ENCODE peak calls at places on chromosomes 5 and 9, in ten cellular contexts. I is nephron progenitor cell; K is upper lobe of right lung; J is epithelial cell of esophagus; C is mucosa of descending colon; E is endothelial cell; X is stomach; S is fibroblast of pulmonary artery; H is CD8-positive, alpha-beta T cell; R is colonic mucosa. G is an unnamed sample.

GRCh38 chr9:114276908-114277821 is 45.7 kb upstream of the ORM1 start:
- DNase-seq in I (no peak), K (peak), J (peak), C (no peak), E (no peak), X (no peak), S (peak), H (no peak), R (no peak), G (no peak)

GRCh38 chr5:97553829-97554452 is 370.9 kb upstream of the RIOK2 start:
- DNase-seq in I (no peak), K (no peak), J (no peak), C (no peak), E (no peak), X (no peak), S (peak), H (no peak), R (no peak), G (no peak)

GRCh38 chr5:35908266-35908665 is 30.2 kb downstream of the CAPSL start:
- DNase-seq in I (no peak), K (no peak), J (no peak), C (no peak), E (no peak), X (no peak), S (no peak), H (no peak), R (no peak), G (no peak)

GRCh38 chr9:426264-426663 is 211.6 kb downstream of the DOCK8 start:
- DNase-seq in I (no peak), K (no peak), J (no peak), C (no peak), E (no peak), X (no peak), S (no peak), H (no peak), R (no peak), G (no peak)

GRCh38 chr5:135950611-135951010 is 4.2 kb downstream of the LECT2 start:
- DNase-seq in I (no peak), K (no peak), J (no peak), C (no peak), E (no peak), X (no peak), S (no peak), H (no peak), R (no peak), G (no peak)

GRCh38 chr5:34491251-34491620 is 164.9 kb upstream of the RAI14 start:
- DNase-seq in I (peak), K (no peak), J (no peak), C (no peak), E (no peak), X (no peak), S (no peak), H (no peak), R (no peak), G (no peak)

GRCh38 chr5:106017243-106017857 is 1653.4 kb downstream of the EFNA5 start:
- DNase-seq in I (no peak), K (no peak), J (no peak), C (no peak), E (no peak), X (no peak), S (no peak), H (no peak), R (no peak), G (no peak)

GRCh38 chr9:82091100-82091499 is 102.5 kb downstream of the SPATA31D1 start:
- DNase-seq in I (no peak), K (no peak), J (no peak), C (no peak), E (no peak), X (no peak), S (no peak), H (no peak), R (no peak), G (no peak)

GRCh38 chr9:77632652-77633051 is 15.5 kb downstream of the GNA14 start:
- DNase-seq in I (no peak), K (no peak), J (no peak), C (no peak), E (no peak), X (no peak), S (no peak), H (no peak), R (no peak), G (no peak)

GRCh38 chr5:125750538-125751186 is 672.5 kb upstream of the GRAMD2B start:
- DNase-seq in I (no peak), K (no peak), J (peak), C (no peak), E (no peak), X (no peak), S (no peak), H (no peak), R (no peak), G (no peak)

GRCh38 chr5:1010641-1011046 is 2.0 kb downstream of the NKD2 start:
- DNase-seq in I (no peak), K (peak), J (no peak), C (no peak), E (no peak), X (no peak), S (no peak), H (no peak), R (no peak), G (no peak)

GRCh38 chr5:54754878-54755277 is 230.5 kb downstream of the ESM1 start:
- DNase-seq in I (no peak), K (no peak), J (no peak), C (no peak), E (no peak), X (no peak), S (no peak), H (no peak), R (no peak), G (no peak)

GRCh38 chr9:115456515-115456914 is 338.6 kb upstream of the TNC start:
- DNase-seq in I (no peak), K (no peak), J (no peak), C (no peak), E (no peak), X (no peak), S (no peak), H (no peak), R (no peak), G (no peak)

GRCh38 chr5:110361501-110361900 is 365.0 kb downstream of the TMEM232 start:
- DNase-seq in I (no peak), K (no peak), J (no peak), C (no peak), E (no peak), X (no peak), S (no peak), H (no peak), R (no peak), G (no peak)

GRCh38 chr9:74645007-74645639 is 148.0 kb downstream of the RORB start:
- DNase-seq in I (peak), K (no peak), J (peak), C (peak), E (peak), X (no peak), S (peak), H (no peak), R (no peak), G (no peak)

GRCh38 chr5:141182248-141182647 is at the start of gene PCDHB16:
- DNase-seq in I (peak), K (no peak), J (no peak), C (no peak), E (peak), X (no peak), S (peak), H (no peak), R (no peak), G (no peak)

GRCh38 chr9:78132688-78133033 is 101.0 kb upstream of the GNAQ start:
- DNase-seq in I (no peak), K (no peak), J (no peak), C (no peak), E (no peak), X (no peak), S (no peak), H (no peak), R (no peak), G (no peak)

GRCh38 chr5:135560858-135561257 is 17.9 kb downstream of the CXCL14 start:
- DNase-seq in I (peak), K (peak), J (peak), C (peak), E (peak), X (peak), S (peak), H (peak), R (peak), G (peak)

GRCh38 chr9:34590376-34591090 is 1.0 kb upstream of the CNTFR start:
- DNase-seq in I (peak), K (no peak), J (peak), C (peak), E (no peak), X (no peak), S (peak), H (no peak), R (peak), G (no peak)

GRCh38 chr9:93253633-93254032 is 69.7 kb downstream of the WNK2 start:
- DNase-seq in I (no peak), K (no peak), J (no peak), C (no peak), E (no peak), X (no peak), S (no peak), H (no peak), R (no peak), G (no peak)

GRCh38 chr9:29129763-29130162 is 1556.5 kb upstream of the C9orf72 start:
- DNase-seq in I (no peak), K (no peak), J (no peak), C (no peak), E (no peak), X (no peak), S (no peak), H (no peak), R (no peak), G (no peak)

GRCh38 chr5:77232959-77233358 is 22.5 kb downstream of the PDE8B start:
- DNase-seq in I (no peak), K (no peak), J (no peak), C (no peak), E (no peak), X (no peak), S (no peak), H (no peak), R (no peak), G (no peak)

GRCh38 chr9:13088734-13089427 is 190.6 kb downstream of the MPDZ start:
- DNase-seq in I (peak), K (no peak), J (peak), C (peak), E (peak), X (no peak), S (peak), H (no peak), R (no peak), G (no peak)

GRCh38 chr9:86352440-86353106 is 1.6 kb downstream of the TUT7 start:
- DNase-seq in I (no peak), K (no peak), J (peak), C (no peak), E (no peak), X (no peak), S (peak), H (no peak), R (no peak), G (no peak)

DNA sequence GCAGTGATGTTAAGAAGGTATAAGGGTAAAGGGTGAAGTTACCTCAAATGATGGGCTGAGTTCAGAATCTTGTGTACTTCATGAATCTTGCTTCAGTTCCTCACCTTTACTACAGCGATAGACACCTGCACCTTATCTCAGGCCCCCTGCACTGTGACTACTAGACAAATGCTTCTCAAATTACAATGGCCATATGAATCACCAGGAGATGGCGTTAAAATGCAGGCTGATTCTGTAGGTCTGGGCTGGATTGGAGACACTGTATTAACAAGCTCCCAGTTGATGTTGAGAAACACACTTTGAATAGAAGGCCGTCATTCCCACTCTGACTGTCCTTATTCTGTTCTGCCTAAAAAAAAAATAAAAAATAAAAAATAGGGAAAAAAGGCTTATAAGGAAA is 29.8 kb downstream of the TARS1 start:
- DNase-seq in I (no peak), K (no peak), J (peak), C (peak), E (no peak), X (no peak), S (peak), H (no peak), R (no peak), G (no peak)
- TF ChIP-seq CTCF in I (no peak), K (no peak), J (peak), C (no peak), E (no peak), X (no peak), S (peak), H (no peak), R (no peak), G (no peak)

GRCh38 chr5:57303985-57304384 is 130.1 kb downstream of the GPBP1 start:
- DNase-seq in I (no peak), K (no peak), J (no peak), C (no peak), E (no peak), X (no peak), S (no peak), H (no peak), R (no peak), G (no peak)
- TF ChIP-seq CTCF in I (no peak), K (no peak), J (no peak), C (no peak), E (no peak), X (no peak), S (no peak), H (no peak), R (no peak), G (no peak)

GRCh38 chr5:5605170-5605764 is 182.8 kb downstream of the ICE1 start:
- DNase-seq in I (no peak), K (no peak), J (no peak), C (no peak), E (no peak), X (no peak), S (no peak), H (no peak), R (no peak), G (no peak)

GRCh38 chr5:5598547-5599113 is 176.2 kb downstream of the ICE1 start:
- DNase-seq in I (no peak), K (no peak), J (peak), C (no peak), E (no peak), X (no peak), S (no peak), H (no peak), R (no peak), G (no peak)

DNA sequence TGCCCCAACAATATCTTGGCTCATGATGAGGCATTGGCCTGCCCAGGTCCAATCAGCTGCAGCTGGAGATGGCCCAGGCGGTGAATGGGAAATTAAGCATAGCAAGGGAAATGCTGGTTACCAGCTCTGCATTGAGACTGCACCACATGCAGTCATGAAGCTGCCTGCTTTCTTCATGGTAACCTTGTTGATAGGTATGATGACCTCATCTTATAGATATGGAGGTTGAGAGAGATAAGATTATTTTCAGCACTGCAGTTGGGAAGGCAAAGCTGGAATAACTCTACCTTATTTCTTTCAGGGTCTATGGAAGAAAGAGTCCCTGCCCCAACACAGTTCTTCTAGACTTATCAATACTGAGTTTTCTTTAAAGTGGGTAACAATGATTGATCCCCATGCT is 180.1 kb downstream of the ICE1 start:
- DNase-seq in I (no peak), K (no peak), J (no peak), C (no peak), E (no peak), X (no peak), S (no peak), H (no peak), R (no peak), G (no peak)
- TF ChIP-seq CTCF in I (no peak), K (no peak), J (no peak), C (no peak), E (no peak), X (no peak), S (no peak), H (no peak), R (no peak), G (no peak)

DNA sequence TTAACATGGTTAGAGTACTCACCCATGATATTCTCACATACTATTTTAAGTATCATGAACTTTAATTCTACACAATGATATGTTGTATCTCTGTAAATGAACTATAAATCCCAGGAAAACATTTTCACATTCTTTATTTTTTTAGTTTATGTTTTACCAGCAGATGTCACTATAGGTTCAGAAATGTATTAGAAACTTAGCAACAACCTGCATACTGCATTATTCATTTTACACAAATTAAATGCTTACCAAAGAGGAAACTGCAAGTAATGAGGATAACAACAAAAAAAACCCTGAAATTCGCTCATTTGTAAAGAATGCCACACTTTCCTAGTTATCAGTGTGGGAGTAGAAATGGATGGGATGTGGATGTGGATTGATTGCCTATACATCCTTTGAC is 217.5 kb upstream of the OTULINL start:
- DNase-seq in I (no peak), K (no peak), J (no peak), C (no peak), E (no peak), X (no peak), S (peak), H (no peak), R (no peak), G (no peak)
- TF ChIP-seq CTCF in I (no peak), K (no peak), J (no peak), C (no peak), E (no peak), X (no peak), S (no peak), H (peak), R (no peak), G (peak)

GRCh38 chr5:176780071-176780850 is 30.1 kb upstream of the UNC5A start:
- DNase-seq in I (no peak), K (peak), J (no peak), C (no peak), E (no peak), X (no peak), S (no peak), H (no peak), R (no peak), G (peak)
- TF ChIP-seq CTCF in I (no peak), K (no peak), J (no peak), C (no peak), E (no peak), X (no peak), S (no peak), H (no peak), R (no peak), G (no peak)

GRCh38 chr5:143013176-143013575 is 243.0 kb downstream of the ARHGAP26 start:
- DNase-seq in I (no peak), K (no peak), J (no peak), C (no peak), E (no peak), X (no peak), S (no peak), H (no peak), R (no peak), G (no peak)

GRCh38 chr5:143010335-143010734 is 240.2 kb downstream of the ARHGAP26 start:
- DNase-seq in I (no peak), K (no peak), J (peak), C (no peak), E (no peak), X (no peak), S (no peak), H (no peak), R (no peak), G (no peak)

GRCh38 chr5:143011621-143012020 is 241.4 kb downstream of the ARHGAP26 start:
- DNase-seq in I (no peak), K (no peak), J (no peak), C (no peak), E (no peak), X (no peak), S (peak), H (no peak), R (no peak), G (no peak)

GRCh38 chr5:143016777-143017374 is 246.7 kb downstream of the ARHGAP26 start:
- DNase-seq in I (no peak), K (no peak), J (peak), C (peak), E (peak), X (no peak), S (peak), H (peak), R (peak), G (no peak)

DNA sequence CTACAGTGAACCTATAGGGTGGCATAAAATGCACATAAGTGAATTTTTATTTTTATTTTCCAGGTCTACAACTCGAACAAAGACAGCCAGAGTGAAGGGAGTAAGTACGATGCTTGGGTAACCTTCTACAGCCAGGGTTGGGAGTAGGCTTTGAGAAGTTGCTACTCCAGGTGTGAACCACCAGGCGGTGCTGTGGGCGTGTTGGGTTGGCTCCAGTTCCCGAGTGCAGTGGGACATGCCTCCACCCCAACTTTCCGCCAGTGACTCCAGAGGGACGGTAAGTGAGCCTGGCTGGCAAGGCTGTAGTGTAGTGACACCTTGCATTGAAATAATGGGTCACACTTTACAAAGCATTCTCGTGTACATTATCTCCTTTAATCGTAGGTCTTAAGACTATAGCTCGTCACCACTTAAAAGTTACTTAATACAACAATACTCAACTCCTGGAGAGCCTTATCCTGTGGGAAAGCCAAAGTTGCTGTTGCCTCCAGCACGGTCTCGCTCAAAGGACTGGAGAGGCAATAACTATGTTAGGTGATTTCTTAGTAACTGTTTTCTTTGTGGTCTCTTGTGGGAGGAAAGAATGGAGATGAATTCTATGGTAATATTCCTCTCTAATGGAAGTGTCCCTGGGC is 244.0 kb downstream of the ARHGAP26 start:
- DNase-seq in I (peak), K (peak), J (peak), C (no peak), E (peak), X (peak), S (no peak), H (no peak), R (no peak), G (no peak)
- TF ChIP-seq CTCF in I (peak), K (peak), J (peak), C (no peak), E (peak), X (no peak), S (peak), H (no peak), R (no peak), G (no peak)

DNA sequence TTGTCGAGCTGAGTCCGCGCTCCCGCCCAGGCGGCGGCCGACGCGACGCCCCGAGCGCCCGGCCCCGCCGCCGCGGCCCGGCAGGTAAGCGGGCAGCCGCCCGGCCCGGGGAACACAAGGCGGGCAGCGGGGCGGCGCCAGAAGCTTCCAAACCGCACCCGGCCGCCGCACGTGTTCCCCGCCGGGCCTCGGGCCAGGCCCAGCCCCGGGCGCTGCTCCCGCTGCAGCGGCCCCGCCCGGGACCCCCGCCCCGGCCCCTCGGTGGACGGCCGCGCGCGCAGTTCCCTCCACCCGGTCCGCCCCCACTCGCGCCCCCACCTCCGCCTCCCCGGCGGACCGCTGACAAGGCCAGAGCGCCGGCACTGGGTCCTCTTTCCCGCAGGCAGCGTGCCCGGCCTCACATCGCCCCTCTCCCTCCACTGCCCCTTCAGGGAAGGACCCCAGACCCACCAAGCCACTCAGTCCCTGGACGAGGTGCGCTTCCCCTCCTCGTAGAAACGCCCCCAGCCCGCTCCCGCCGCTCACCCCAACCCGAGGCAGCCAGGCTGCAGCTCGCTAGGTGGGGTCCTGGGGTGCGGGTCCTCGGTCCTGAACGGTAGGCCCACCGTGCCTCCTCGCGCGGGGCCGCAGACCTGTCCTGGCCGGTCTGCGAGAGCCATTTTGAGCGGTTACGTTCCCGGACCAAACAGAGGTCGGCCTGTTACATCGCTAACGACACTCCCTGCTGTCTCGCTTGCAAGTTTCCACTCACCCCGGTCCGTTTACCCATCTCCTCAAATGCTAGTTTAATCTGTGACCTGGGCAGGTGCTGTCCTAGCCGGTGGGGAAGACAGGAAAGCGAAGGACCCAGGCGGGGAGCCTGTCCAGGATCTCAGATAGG is 475 bp downstream of the WDR5 start:
- DNase-seq in I (peak), K (peak), J (peak), C (peak), E (peak), X (no peak), S (peak), H (peak), R (peak), G (no peak)
- TF ChIP-seq CTCF in I (no peak), K (no peak), J (no peak), C (no peak), E (no peak), X (no peak), S (no peak), H (no peak), R (no peak), G (no peak)

GRCh38 chr5:151771259-151772028 is at the start of gene G3BP1:
- DNase-seq in I (peak), K (peak), J (peak), C (peak), E (peak), X (peak), S (peak), H (peak), R (peak), G (peak)
- TF ChIP-seq CTCF in I (peak), K (peak), J (peak), C (peak), E (peak), X (peak), S (peak), H (peak), R (peak), G (peak)